ENCODE peak calls at places on chromosomes 2 and 18, in four cellular contexts. One of them, this sample, is unnamed.

GRCh38 chr18:46462523-46462922 is 194.5 kb downstream of the LOXHD1 start:
- DNase-seq in SK-N-SH: no peak
- DNase-seq in GM12878: no peak
- DNase-seq in HepG2: no peak
- DNase-seq in this sample: no peak

GRCh38 chr2:127155901-127156300 is 48.9 kb upstream of the BIN1 start:
- DNase-seq in SK-N-SH: no peak
- DNase-seq in GM12878: no peak
- DNase-seq in HepG2: no peak
- DNase-seq in this sample: no peak

GRCh38 chr2:71811726-71812125 is 335.9 kb downstream of the CYP26B1 start:
- DNase-seq in SK-N-SH: no peak
- DNase-seq in GM12878: no peak
- DNase-seq in HepG2: no peak
- DNase-seq in this sample: no peak

GRCh38 chr2:141517180-141517851 is 613.5 kb downstream of the LRP1B start:
- DNase-seq in SK-N-SH: no peak
- DNase-seq in GM12878: no peak
- DNase-seq in HepG2: no peak
- DNase-seq in this sample: no peak

GRCh38 chr2:177254433-177255226 is 9.9 kb downstream of the NFE2L2 start:
- DNase-seq in SK-N-SH: peak
- DNase-seq in GM12878: no peak
- DNase-seq in HepG2: peak
- DNase-seq in this sample: peak

GRCh38 chr2:64899081-64899865 is 89.9 kb upstream of the SLC1A4 start:
- DNase-seq in SK-N-SH: no peak
- DNase-seq in GM12878: no peak
- DNase-seq in HepG2: no peak
- DNase-seq in this sample: no peak

GRCh38 chr2:37833420-37833819 is 91.7 kb upstream of the RMDN2 start:
- DNase-seq in SK-N-SH: no peak
- DNase-seq in GM12878: no peak
- DNase-seq in HepG2: no peak
- DNase-seq in this sample: no peak

GRCh38 chr18:36903215-36903928 is 74.4 kb downstream of the KIAA1328 start:
- DNase-seq in SK-N-SH: no peak
- DNase-seq in GM12878: no peak
- DNase-seq in HepG2: no peak
- DNase-seq in this sample: no peak

GRCh38 chr2:55862269-55862668 is 61.3 kb downstream of the EFEMP1 start:
- DNase-seq in SK-N-SH: no peak
- DNase-seq in GM12878: no peak
- DNase-seq in HepG2: no peak
- DNase-seq in this sample: no peak

GRCh38 chr2:218081695-218082094 is 12.6 kb downstream of the RUFY4 start:
- DNase-seq in SK-N-SH: no peak
- DNase-seq in GM12878: no peak
- DNase-seq in HepG2: no peak
- DNase-seq in this sample: no peak

GRCh38 chr2:3867451-3867850 is 164.1 kb downstream of the DCDC2C start:
- DNase-seq in SK-N-SH: no peak
- DNase-seq in GM12878: no peak
- DNase-seq in HepG2: no peak
- DNase-seq in this sample: no peak

DNA sequence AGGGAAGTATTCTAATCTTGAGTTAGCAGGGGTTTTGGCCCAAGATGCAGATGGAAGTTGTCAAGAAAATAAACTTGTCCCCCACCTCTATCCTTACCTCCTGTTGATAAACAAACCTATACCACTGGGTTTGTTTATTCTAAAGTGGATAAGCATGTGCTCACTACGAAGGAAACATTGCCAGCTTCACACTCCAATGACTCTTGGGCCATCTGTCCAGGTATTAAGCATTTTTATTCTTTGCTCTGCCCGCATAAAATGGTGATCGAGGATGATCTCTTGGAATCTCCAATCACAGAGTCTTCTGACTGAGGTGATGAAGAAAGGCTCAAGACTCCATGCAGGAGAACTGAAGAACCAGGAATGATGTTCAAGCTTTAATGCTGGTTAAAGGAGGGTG is 1908.4 kb upstream of the PIK3C3 start:
- DNase-seq in SK-N-SH: no peak
- DNase-seq in GM12878: no peak
- DNase-seq in HepG2: no peak
- DNase-seq in this sample: no peak
- TF ChIP-seq YY1 in SK-N-SH: no peak
- TF ChIP-seq YY1 in GM12878: no peak
- TF ChIP-seq YY1 in HepG2: no peak
- TF ChIP-seq YY1 in this sample: no peak

GRCh38 chr18:49839012-49839411 is 25.7 kb upstream of the ACAA2 start:
- DNase-seq in SK-N-SH: no peak
- DNase-seq in GM12878: no peak
- DNase-seq in HepG2: no peak
- DNase-seq in this sample: no peak
- TF ChIP-seq YY1 in SK-N-SH: no peak
- TF ChIP-seq YY1 in GM12878: no peak
- TF ChIP-seq YY1 in HepG2: no peak
- TF ChIP-seq YY1 in this sample: no peak

GRCh38 chr2:161136696-161137324 is 23.4 kb upstream of the TANK start:
- DNase-seq in SK-N-SH: no peak
- DNase-seq in GM12878: peak
- DNase-seq in HepG2: no peak
- DNase-seq in this sample: no peak
- TF ChIP-seq YY1 in SK-N-SH: no peak
- TF ChIP-seq YY1 in GM12878: peak
- TF ChIP-seq YY1 in HepG2: no peak
- TF ChIP-seq YY1 in this sample: no peak

DNA sequence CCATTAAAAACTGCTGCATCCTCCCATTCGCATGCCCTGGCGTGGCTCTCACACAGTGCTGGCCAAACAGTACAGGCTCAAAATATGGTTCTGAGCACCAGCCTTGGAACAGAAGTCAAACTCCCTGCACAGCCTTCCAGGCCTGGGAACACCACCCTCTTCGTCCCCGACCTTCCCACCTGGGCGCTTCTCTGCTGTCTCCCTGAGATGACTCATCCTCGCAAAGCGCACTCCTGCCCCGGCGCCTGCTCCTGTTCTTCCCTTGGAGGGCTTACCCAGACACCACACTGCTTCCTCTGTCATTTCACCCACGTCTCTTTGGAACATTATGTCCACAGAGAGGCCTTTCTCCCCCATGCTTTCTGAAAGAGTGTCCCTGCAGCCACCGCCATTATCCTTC is 172.7 kb downstream of the L3MBTL4 start:
- DNase-seq in SK-N-SH: no peak
- DNase-seq in GM12878: no peak
- DNase-seq in HepG2: no peak
- DNase-seq in this sample: no peak
- TF ChIP-seq YY1 in SK-N-SH: no peak
- TF ChIP-seq YY1 in GM12878: no peak
- TF ChIP-seq YY1 in HepG2: no peak
- TF ChIP-seq YY1 in this sample: no peak

GRCh38 chr2:714005-714741 is 37.0 kb upstream of the TMEM18 start:
- DNase-seq in SK-N-SH: peak
- DNase-seq in GM12878: peak
- DNase-seq in HepG2: peak
- DNase-seq in this sample: peak
- TF ChIP-seq YY1 in SK-N-SH: no peak
- TF ChIP-seq YY1 in GM12878: peak
- TF ChIP-seq YY1 in HepG2: no peak
- TF ChIP-seq YY1 in this sample: no peak

DNA sequence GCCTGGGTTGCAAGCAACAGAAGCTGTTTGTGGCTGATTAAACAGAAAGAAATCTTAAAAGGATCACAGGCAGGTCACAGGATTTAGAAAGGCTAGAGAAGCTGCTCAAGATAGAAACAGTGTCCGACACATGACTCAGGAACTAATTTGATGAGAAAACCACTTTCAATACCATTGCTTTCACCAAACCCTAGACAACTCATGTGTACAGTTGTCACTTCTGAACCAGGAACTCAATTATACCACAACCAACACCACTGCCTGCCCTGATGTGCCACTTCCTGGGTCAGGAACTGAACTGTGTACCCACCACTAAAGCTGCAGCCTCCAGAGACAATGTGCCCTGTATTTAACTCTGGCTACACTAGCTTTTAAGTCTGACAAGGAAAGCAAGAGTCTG is 56.0 kb downstream of the TMEM247 start:
- DNase-seq in SK-N-SH: no peak
- DNase-seq in GM12878: peak
- DNase-seq in HepG2: no peak
- DNase-seq in this sample: no peak
- TF ChIP-seq YY1 in SK-N-SH: no peak
- TF ChIP-seq YY1 in GM12878: no peak
- TF ChIP-seq YY1 in HepG2: no peak
- TF ChIP-seq YY1 in this sample: no peak

DNA sequence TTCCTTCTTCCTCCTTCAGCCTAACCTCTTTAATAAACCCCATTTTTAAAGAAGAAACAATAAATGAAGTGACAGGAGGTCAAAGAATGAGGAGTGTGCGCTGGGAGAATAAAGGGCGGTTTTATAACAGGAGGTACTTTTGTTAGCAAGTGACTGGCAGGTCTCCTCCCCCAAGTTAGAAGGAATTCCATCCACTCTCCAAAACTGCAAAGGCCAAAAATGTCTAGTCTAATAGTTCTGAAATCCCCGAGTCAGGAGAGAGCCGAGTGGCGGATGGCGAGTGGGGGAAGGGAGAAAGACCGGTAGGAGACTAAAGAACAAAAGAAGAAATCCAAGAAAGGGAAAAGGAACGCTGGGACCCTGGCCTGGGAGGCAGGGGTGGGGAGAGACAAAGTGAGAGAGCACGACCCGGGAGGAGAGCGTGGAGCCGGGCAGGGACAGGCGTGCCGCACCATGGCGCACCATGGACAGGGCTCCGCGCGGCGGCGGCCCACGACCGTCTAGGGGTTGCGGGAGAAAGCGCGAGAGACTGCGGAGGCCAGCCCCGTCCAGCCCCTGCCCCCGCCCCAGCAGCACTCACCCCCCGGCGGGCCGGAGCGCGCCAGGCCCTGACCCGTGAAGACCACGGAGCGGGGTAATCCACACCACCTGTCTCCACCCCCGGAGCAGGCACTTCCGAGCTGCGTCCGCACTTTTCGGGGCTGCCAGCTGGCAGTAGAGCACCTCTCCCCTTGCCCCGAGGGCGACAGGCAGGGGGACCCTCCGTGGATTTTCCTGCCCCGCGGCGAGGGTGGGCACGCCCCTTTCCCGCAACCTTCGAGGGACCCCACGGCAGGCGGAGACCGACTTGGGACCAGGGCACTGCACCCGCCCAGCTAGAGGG is 1.6 kb downstream of the CDH2 start:
- DNase-seq in SK-N-SH: peak
- DNase-seq in GM12878: no peak
- DNase-seq in HepG2: peak
- DNase-seq in this sample: no peak
- TF ChIP-seq YY1 in SK-N-SH: no peak
- TF ChIP-seq YY1 in GM12878: no peak
- TF ChIP-seq YY1 in HepG2: no peak
- TF ChIP-seq YY1 in this sample: no peak

DNA sequence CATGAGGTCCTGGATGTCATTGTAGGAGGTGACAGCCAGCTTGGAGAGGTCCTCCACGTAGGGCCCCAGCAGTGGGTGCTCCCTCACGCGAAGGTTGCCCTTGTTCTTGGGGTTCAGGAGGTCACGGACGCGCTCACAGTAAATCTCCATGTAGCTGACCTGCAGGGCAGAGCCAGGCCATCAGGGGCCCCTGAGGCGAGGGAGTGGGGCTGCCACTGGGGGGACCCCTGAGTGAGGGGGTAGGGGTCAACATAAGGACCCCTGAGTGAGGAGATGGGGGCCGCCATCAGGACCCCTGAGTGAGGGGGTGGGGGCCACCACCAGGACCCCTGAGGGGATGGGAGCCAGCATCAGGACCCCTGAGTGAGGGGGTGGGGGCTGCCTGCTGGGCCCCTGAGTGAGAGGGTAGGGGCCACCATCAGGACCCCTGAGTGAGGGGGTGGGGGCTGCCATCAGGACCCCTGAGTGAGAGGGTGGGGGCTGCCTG is 33.6 kb downstream of the KIF1A start:
- DNase-seq in SK-N-SH: no peak
- DNase-seq in GM12878: no peak
- DNase-seq in HepG2: no peak
- DNase-seq in this sample: no peak
- TF ChIP-seq YY1 in SK-N-SH: no peak
- TF ChIP-seq YY1 in GM12878: no peak
- TF ChIP-seq YY1 in HepG2: no peak
- TF ChIP-seq YY1 in this sample: no peak

GRCh38 chr18:49802623-49803022 is 10.7 kb downstream of the ACAA2 start:
- DNase-seq in SK-N-SH: no peak
- DNase-seq in GM12878: no peak
- DNase-seq in HepG2: peak
- DNase-seq in this sample: no peak

GRCh38 chr18:49795612-49796552 is 17.5 kb downstream of the ACAA2 start:
- DNase-seq in SK-N-SH: no peak
- DNase-seq in GM12878: no peak
- DNase-seq in HepG2: no peak
- DNase-seq in this sample: no peak

GRCh38 chr18:49794740-49795139 is 18.6 kb downstream of the ACAA2 start:
- DNase-seq in SK-N-SH: no peak
- DNase-seq in GM12878: no peak
- DNase-seq in HepG2: no peak
- DNase-seq in this sample: no peak

GRCh38 chr18:49797995-49798394 is 15.3 kb downstream of the ACAA2 start:
- DNase-seq in SK-N-SH: no peak
- DNase-seq in GM12878: no peak
- DNase-seq in HepG2: no peak
- DNase-seq in this sample: no peak
- TF ChIP-seq YY1 in SK-N-SH: no peak
- TF ChIP-seq YY1 in GM12878: no peak
- TF ChIP-seq YY1 in HepG2: no peak
- TF ChIP-seq YY1 in this sample: no peak

This sample was measured in K562.